ENCODE peak calls at places on chromosome 7, in nine cellular contexts. U is cerebellum, O is endothelial cell, R is endodermal cell, F is kidney glomerular epithelial cell, N is mesenteric fat pad, K is NAMALWA, I is AG09309, W is astrocyte of the cerebellum. Y is an unnamed sample.

GRCh38 chr7:2530076-2530967 is 10.7 kb downstream of the LFNG start:
- DNase-seq in I (no peak), F (no peak), U (no peak), N (no peak), K (peak; percentile 52), W (no peak), R (no peak), O (peak; percentile 4), Y (no peak)

GRCh38 chr7:92790987-92791386 is 45.4 kb downstream of the CDK6 start:
- DNase-seq in R (no peak), K (no peak), I (no peak), U (no peak), F (no peak), W (no peak), N (no peak), O (no peak), Y (no peak)

GRCh38 chr7:149223176-149223575 is 16.3 kb upstream of the ZNF212 start:
- DNase-seq in R (no peak), F (no peak), O (no peak), W (no peak), U (no peak), K (no peak), N (no peak), I (no peak), Y (no peak)

GRCh38 chr7:79401254-79401653 is 52.2 kb downstream of the MAGI2 start:
- DNase-seq in R (no peak), I (no peak), O (no peak), K (no peak), N (no peak), U (no peak), F (no peak), W (no peak), Y (no peak)

GRCh38 chr7:25846722-25847121 is 305.3 kb upstream of the NFE2L3 start:
- DNase-seq in U (peak; percentile 60), R (no peak), I (no peak), N (no peak), F (peak; percentile 92), K (no peak), O (no peak), W (peak; percentile 87), Y (no peak)

GRCh38 chr7:12729112-12729511 is 41.7 kb downstream of the ARL4A start:
- DNase-seq in F (no peak), W (peak; percentile 38), I (no peak), U (peak; percentile 21), N (no peak), O (no peak), R (peak; percentile 86), K (no peak), Y (peak; percentile 13)

GRCh38 chr7:121608785-121609184 is 212.7 kb upstream of the FAM3C start:
- DNase-seq in K (no peak), N (no peak), F (no peak), O (no peak), W (no peak), R (no peak), I (no peak), U (peak; percentile 7), Y (peak; percentile 71)

GRCh38 chr7:22564511-22565045 is 64.6 kb upstream of the STEAP1B start:
- DNase-seq in K (no peak), W (peak; percentile 98), N (no peak), U (no peak), O (no peak), R (no peak), I (peak; percentile 86), F (peak; percentile 91), Y (no peak)

GRCh38 chr7:95482398-95482797 is 3.3 kb upstream of the ASB4 start:
- DNase-seq in F (no peak), R (no peak), U (no peak), I (no peak), K (no peak), O (no peak), N (no peak), W (no peak), Y (no peak)

GRCh38 chr7:140232959-140233649 is 56.3 kb upstream of the KDM7A start:
- DNase-seq in F (no peak), U (no peak), I (no peak), N (no peak), K (no peak), R (no peak), O (no peak), W (no peak), Y (no peak)

GRCh38 chr7:877312-878232 is 1.2 kb downstream of the GET4 start:
- DNase-seq in R (peak; percentile 70), K (no peak), N (no peak), O (peak; percentile 33), W (no peak), F (no peak), U (no peak), I (no peak), Y (no peak)

GRCh38 chr7:69373171-69374035 is 224.9 kb upstream of the AUTS2 start:
- DNase-seq in R (no peak), U (no peak), W (peak; percentile 33), K (peak; percentile 32), O (no peak), F (no peak), N (no peak), I (peak; percentile 66), Y (peak; percentile 2)

GRCh38 chr7:154438571-154438970 is 386.4 kb downstream of the DPP6 start:
- DNase-seq in U (peak; percentile 72), N (no peak), K (no peak), R (no peak), O (no peak), F (no peak), I (no peak), W (no peak), Y (peak; percentile 87)

GRCh38 chr7:22732556-22733126 is 5.6 kb downstream of the IL6 start:
- DNase-seq in U (no peak), R (no peak), O (no peak), N (no peak), I (no peak), W (no peak), F (peak; percentile 66), K (no peak), Y (no peak)

GRCh38 chr7:70353310-70353947 is 755.2 kb downstream of the AUTS2 start:
- DNase-seq in R (no peak), O (no peak), F (no peak), K (no peak), I (no peak), U (no peak), W (no peak), N (no peak), Y (no peak)

GRCh38 chr7:5695709-5696345 is 85.6 kb downstream of the RNF216 start:
- DNase-seq in N (peak; percentile 47), U (no peak), K (no peak), I (no peak), W (no peak), F (no peak), O (no peak), R (no peak), Y (no peak)

GRCh38 chr7:20350518-20350951 is 19.8 kb downstream of the ITGB8 start:
- DNase-seq in I (no peak), K (no peak), U (peak; percentile 24), W (peak; percentile 31), N (no peak), O (no peak), F (no peak), R (no peak), Y (peak; percentile 27)